ENCODE peak calls at places on chromosomes 2 and 18, in nine cellular contexts. L is activated gamma-delta T cell treated with Interleukin-2 at 50 U/mL for 16 hours; Z is stimulated activated CD4-positive, alpha-beta T cell treated with anti-CD3 and anti-CD28 coated beads, Interleukin-4, amount 100 ng/mL, for 48 hours; M is HEK293T; S is activated CD8-positive, alpha-beta T cell treated with anti-CD3 and anti-CD28 coated beads for 36 hours; D is H54; X is activated T-cell treated with anti-CD3 and anti-CD28 coated beads for 1 hour; V is GDM1; A is GM06990. C is an unnamed sample.

GRCh38 chr2:54084600-54084999 is 30.8 kb upstream of the ACYP2 start:
- DNase-seq in L (no peak), Z (no peak), M (no peak), S (no peak), D (no peak), X (no peak), V (no peak), A (no peak), C (no peak)

GRCh38 chr2:238573065-238573778 is 146.5 kb downstream of the ASB1 start:
- DNase-seq in L (no peak), Z (peak), M (peak), S (peak), D (peak), X (no peak), V (no peak), A (no peak), C (peak)

GRCh38 chr18:44927127-44927849 is 246.6 kb downstream of the SETBP1 start:
- DNase-seq in L (no peak), Z (no peak), M (no peak), S (no peak), D (no peak), X (no peak), V (no peak), A (no peak), C (no peak)

GRCh38 chr2:132547089-132547687 is 122.8 kb downstream of the LYPD1 start:
- DNase-seq in L (no peak), Z (peak), M (peak), S (peak), D (peak), X (peak), V (peak), A (no peak), C (peak)

GRCh38 chr2:48398285-48399135 is 131.4 kb upstream of the STON1 start:
- DNase-seq in L (no peak), Z (no peak), M (no peak), S (no peak), D (no peak), X (no peak), V (no peak), A (no peak), C (no peak)

GRCh38 chr2:163173591-163173990 is 335.0 kb upstream of the KCNH7 start:
- DNase-seq in L (no peak), Z (no peak), M (no peak), S (no peak), D (no peak), X (no peak), V (no peak), A (no peak), C (no peak)

GRCh38 chr18:75582406-75582821 is 154.9 kb upstream of the SMIM21 start:
- DNase-seq in L (no peak), Z (no peak), M (no peak), S (no peak), D (no peak), X (no peak), V (no peak), A (no peak), C (no peak)

GRCh38 chr2:233332125-233332524 is 22.2 kb upstream of the DGKD start:
- DNase-seq in L (no peak), Z (no peak), M (no peak), S (no peak), D (no peak), X (no peak), V (no peak), A (no peak), C (no peak)

GRCh38 chr2:47179325-47179724 is 24.2 kb upstream of the STPG4 start:
- DNase-seq in L (no peak), Z (no peak), M (no peak), S (no peak), D (no peak), X (no peak), V (peak), A (no peak), C (no peak)

GRCh38 chr2:3754280-3754679 is 50.9 kb downstream of the DCDC2C start:
- DNase-seq in L (no peak), Z (no peak), M (no peak), S (no peak), D (no peak), X (no peak), V (no peak), A (no peak), C (no peak)

GRCh38 chr2:6069354-6069753 is 377.2 kb downstream of the SOX11 start:
- DNase-seq in L (no peak), Z (no peak), M (no peak), S (no peak), D (no peak), X (no peak), V (no peak), A (no peak), C (no peak)

GRCh38 chr18:61782545-61782944 is 110.3 kb downstream of the RNF152 start:
- DNase-seq in L (no peak), Z (no peak), M (no peak), S (no peak), D (no peak), X (no peak), V (no peak), A (no peak), C (no peak)

GRCh38 chr2:148253716-148254115 is 232.8 kb downstream of the MBD5 start:
- DNase-seq in L (no peak), Z (no peak), M (no peak), S (no peak), D (no peak), X (no peak), V (no peak), A (peak), C (no peak)

GRCh38 chr2:176852667-176853066 is 359.9 kb upstream of the HNRNPA3 start:
- DNase-seq in L (peak), Z (no peak), M (no peak), S (peak), D (no peak), X (no peak), V (peak), A (no peak), C (peak)

C was measured in GM20000.